ENCODE peak calls at places on chromosome 1, in six cellular contexts. K, I, M, Q, N and Z are unnamed samples.

GRCh38 chr1:234656981-234657651 is 47.1 kb upstream of the IRF2BP2 start:
- DNase-seq in K (no peak), I (peak; percentile 99), M (no peak), Q (no peak), N (peak; percentile 92), Z (no peak)

GRCh38 chr1:40774266-40774998 is 9.2 kb upstream of the KCNQ4 start:
- DNase-seq in K (peak; percentile 25), I (peak; percentile 20), M (peak; percentile 46), Q (peak; percentile 54), N (peak; percentile 15), Z (peak; percentile 49)

GRCh38 chr1:238624786-238625185 is 734.1 kb upstream of the ZP4 start:
- DNase-seq in K (peak; percentile 7), I (peak; percentile 31), M (no peak), Q (no peak), N (no peak), Z (no peak)

GRCh38 chr1:156623946-156624813 is 5.0 kb downstream of the HAPLN2 start:
- DNase-seq in K (peak; percentile 92), I (peak; percentile 24), M (no peak), Q (no peak), N (peak; percentile 29), Z (peak; percentile 68)

GRCh38 chr1:22465018-22465565 is 13.4 kb downstream of the ZBTB40 start:
- DNase-seq in K (no peak), I (no peak), M (no peak), Q (no peak), N (no peak), Z (no peak)

GRCh38 chr1:115336741-115337140 is 1.3 kb downstream of the NGF start:
- DNase-seq in K (no peak), I (no peak), M (no peak), Q (no peak), N (no peak), Z (peak; percentile 20)

GRCh38 chr1:215992620-215993019 is 425.5 kb downstream of the KCTD3 start:
- DNase-seq in K (peak; percentile 15), I (peak; percentile 43), M (no peak), Q (no peak), N (peak; percentile 28), Z (peak; percentile 58)

GRCh38 chr1:96370752-96371151 is 350.8 kb upstream of the PTBP2 start:
- DNase-seq in K (no peak), I (peak; percentile 96), M (no peak), Q (no peak), N (peak; percentile 92), Z (peak; percentile 58)

GRCh38 chr1:56444960-56445646 is 134.3 kb downstream of the PLPP3 start:
- DNase-seq in K (no peak), I (no peak), M (no peak), Q (no peak), N (no peak), Z (no peak)

GRCh38 chr1:155014709-155015508 is 12.3 kb downstream of the ZBTB7B start:
- DNase-seq in K (no peak), I (no peak), M (no peak), Q (no peak), N (no peak), Z (no peak)

GRCh38 chr1:220271706-220272046 is 577 bp downstream of the RAB3GAP2 start:
- DNase-seq in K (no peak), I (peak; percentile 26), M (no peak), Q (no peak), N (peak; percentile 28), Z (peak; percentile 22)

GRCh38 chr1:15399710-15400109 is 10.0 kb upstream of the EFHD2 start:
- DNase-seq in K (no peak), I (no peak), M (no peak), Q (no peak), N (peak; percentile 22), Z (no peak)

GRCh38 chr1:26010800-26011199 is 10.8 kb upstream of the EXTL1 start:
- DNase-seq in K (no peak), I (no peak), M (no peak), Q (no peak), N (no peak), Z (no peak)

GRCh38 chr1:98325646-98326441 is 335.7 kb upstream of the SNX7 start:
- DNase-seq in K (no peak), I (peak; percentile 86), M (no peak), Q (no peak), N (peak; percentile 93), Z (peak; percentile 93)

GRCh38 chr1:181086926-181087325 is 1.6 kb upstream of the IER5 start:
- DNase-seq in K (no peak), I (peak; percentile 80), M (no peak), Q (no peak), N (peak; percentile 62), Z (no peak)

GRCh38 chr1:162954824-162955223 is 93.8 kb upstream of the CCDC190 start:
- DNase-seq in K (no peak), I (peak; percentile 59), M (no peak), Q (no peak), N (peak; percentile 50), Z (no peak)

GRCh38 chr1:218817747-218818146 is 355.9 kb upstream of the LYPLAL1 start:
- DNase-seq in K (no peak), I (peak; percentile 5), M (no peak), Q (no peak), N (peak; percentile 35), Z (no peak)

GRCh38 chr1:185487943-185488342 is 170.9 kb upstream of the IVNS1ABP start:
- DNase-seq in K (no peak), I (no peak), M (no peak), Q (no peak), N (no peak), Z (no peak)

GRCh38 chr1:151611288-151611790 is 511 bp upstream of the SNX27 start:
- DNase-seq in K (peak; percentile 23), I (peak; percentile 58), M (no peak), Q (no peak), N (peak; percentile 83), Z (peak; percentile 37)

GRCh38 chr1:204171751-204172178 is 5.6 kb upstream of the REN start:
- DNase-seq in K (no peak), I (peak; percentile 86), M (no peak), Q (no peak), N (peak; percentile 68), Z (no peak)

GRCh38 chr1:247107694-247108093 is 3.5 kb upstream of the ZNF669 start:
- DNase-seq in K (no peak), I (no peak), M (no peak), Q (no peak), N (no peak), Z (no peak)

GRCh38 chr1:213572939-213573647 is 414.7 kb upstream of the PROX1 start:
- DNase-seq in K (no peak), I (no peak), M (no peak), Q (no peak), N (no peak), Z (no peak)

GRCh38 chr1:209567788-209568187 is 15.7 kb upstream of the CAMK1G start:
- DNase-seq in K (no peak), I (peak; percentile 43), M (no peak), Q (no peak), N (peak; percentile 96), Z (no peak)

GRCh38 chr1:242467556-242468145 is 56.8 kb downstream of the PLD5 start:
- DNase-seq in K (peak; percentile 39), I (peak; percentile 8), M (no peak), Q (no peak), N (peak; percentile 31), Z (peak; percentile 76)

GRCh38 chr1:173191011-173191410 is 16.1 kb downstream of the TNFSF4 start:
- DNase-seq in K (no peak), I (no peak), M (no peak), Q (no peak), N (no peak), Z (no peak)

GRCh38 chr1:215064327-215064726 is 18.2 kb upstream of the KCNK2 start:
- DNase-seq in K (no peak), I (no peak), M (no peak), Q (no peak), N (no peak), Z (no peak)

GRCh38 chr1:157429841-157430240 is 122.5 kb downstream of the FCRL5 start:
- DNase-seq in K (no peak), I (no peak), M (no peak), Q (no peak), N (peak; percentile 78), Z (no peak)

GRCh38 chr1:7641587-7642417 is 129.3 kb upstream of the VAMP3 start:
- DNase-seq in K (peak; percentile 28), I (no peak), M (no peak), Q (no peak), N (no peak), Z (no peak)

GRCh38 chr1:20058531-20058930 is 11.5 kb upstream of the PLA2G5 start:
- DNase-seq in K (no peak), I (peak; percentile 82), M (peak; percentile 11), Q (no peak), N (peak; percentile 53), Z (peak; percentile 32)

GRCh38 chr1:55505326-55505725 is 290.2 kb upstream of the USP24 start:
- DNase-seq in K (no peak), I (no peak), M (no peak), Q (no peak), N (no peak), Z (no peak)

GRCh38 chr1:119653135-119653838 is 5.2 kb upstream of the ZNF697 start:
- DNase-seq in K (no peak), I (no peak), M (no peak), Q (no peak), N (no peak), Z (no peak)